ENCODE peak calls at places on chromosomes 12 and 14, in four cellular contexts. Q is left ventricle myocardium inferior, B is GM13977, H is Caco-2. D is an unnamed sample.

GRCh38 chr12:53063708-53064612 is 14.1 kb downstream of the TNS2 start:
- DNase-seq in Q (peak), B (no peak), H (peak), D (no peak)

GRCh38 chr12:57135939-57136338 is 7.7 kb downstream of the LRP1 start:
- DNase-seq in Q (peak), B (no peak), H (no peak), D (no peak)

GRCh38 chr12:101407054-101407437 is 526 bp downstream of the ARL1 start:
- DNase-seq in Q (no peak), B (peak), H (no peak), D (no peak)

GRCh38 chr12:75478395-75478794 is 2.2 kb upstream of the GLIPR1 start:
- DNase-seq in Q (no peak), B (peak), H (no peak), D (no peak)

GRCh38 chr12:14774944-14775651 is 28.2 kb downstream of the WBP11 start:
- DNase-seq in Q (peak), B (no peak), H (peak), D (peak)

GRCh38 chr12:89064780-89065179 is 287.5 kb downstream of the DUSP6 start:
- DNase-seq in Q (no peak), B (no peak), H (no peak), D (no peak)

GRCh38 chr12:43921666-43922337 is 85.9 kb downstream of the TMEM117 start:
- DNase-seq in Q (no peak), B (no peak), H (no peak), D (no peak)

GRCh38 chr12:69620921-69621320 is 10.2 kb upstream of the LRRC10 start:
- DNase-seq in Q (no peak), B (no peak), H (no peak), D (no peak)

GRCh38 chr12:106588771-106589170 is 6.0 kb downstream of the RFX4 start:
- DNase-seq in Q (no peak), B (no peak), H (no peak), D (no peak)

GRCh38 chr12:112380663-112381420 is 1.4 kb downstream of the HECTD4 start:
- DNase-seq in Q (no peak), B (no peak), H (no peak), D (peak)

GRCh38 chr14:33956640-33957039 is 5.8 kb upstream of the EGLN3 start:
- DNase-seq in Q (no peak), B (no peak), H (no peak), D (no peak)

GRCh38 chr12:65810036-65810435 is 14.2 kb upstream of the HMGA2 start:
- DNase-seq in Q (no peak), B (no peak), H (no peak), D (no peak)

GRCh38 chr12:115351513-115352077 is 667.6 kb upstream of the TBX3 start:
- DNase-seq in Q (no peak), B (no peak), H (no peak), D (no peak)

GRCh38 chr14:73364559-73364958 is 93.8 kb downstream of the NUMB start:
- DNase-seq in Q (no peak), B (no peak), H (no peak), D (no peak)

GRCh38 chr12:48861111-48861510 is 4.6 kb downstream of the RND1 start:
- DNase-seq in Q (no peak), B (no peak), H (no peak), D (no peak)

GRCh38 chr14:51873221-51873893 is 12.9 kb downstream of the GNG2 start:
- DNase-seq in Q (no peak), B (peak), H (no peak), D (no peak)

GRCh38 chr12:5210918-5211290 is 167.2 kb downstream of the KCNA5 start:
- DNase-seq in Q (no peak), B (no peak), H (no peak), D (no peak)

GRCh38 chr12:5210179-5210917 is 166.7 kb downstream of the KCNA5 start:
- DNase-seq in Q (no peak), B (no peak), H (no peak), D (no peak)

GRCh38 chr12:5217936-5218335 is 174.3 kb downstream of the KCNA5 start:
- DNase-seq in Q (no peak), B (no peak), H (no peak), D (no peak)

DNA sequence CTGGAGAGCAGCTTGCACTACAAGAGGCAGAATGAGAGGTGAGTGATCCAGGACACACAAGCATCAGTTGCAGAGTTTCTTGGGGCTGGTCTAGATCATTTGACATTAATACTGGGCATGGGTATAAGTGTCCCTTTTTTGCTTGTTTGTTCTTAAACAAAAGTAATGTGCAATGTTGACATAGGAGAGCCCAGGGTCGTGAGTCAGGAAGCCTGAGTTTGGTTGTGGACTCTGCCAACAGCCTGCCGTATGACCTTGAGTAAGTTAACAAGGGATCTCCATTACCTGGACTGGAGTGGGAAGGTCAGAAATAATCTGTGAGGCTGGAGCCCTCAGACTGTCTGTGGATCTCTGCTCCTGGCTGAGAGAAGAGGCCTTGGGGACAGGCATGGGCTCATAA is 170.3 kb downstream of the KCNA5 start:
- DNase-seq in Q (no peak), B (no peak), H (no peak), D (no peak)
- TF ChIP-seq CTCF in Q (no peak), B (no peak), H (no peak), D (no peak)

DNA sequence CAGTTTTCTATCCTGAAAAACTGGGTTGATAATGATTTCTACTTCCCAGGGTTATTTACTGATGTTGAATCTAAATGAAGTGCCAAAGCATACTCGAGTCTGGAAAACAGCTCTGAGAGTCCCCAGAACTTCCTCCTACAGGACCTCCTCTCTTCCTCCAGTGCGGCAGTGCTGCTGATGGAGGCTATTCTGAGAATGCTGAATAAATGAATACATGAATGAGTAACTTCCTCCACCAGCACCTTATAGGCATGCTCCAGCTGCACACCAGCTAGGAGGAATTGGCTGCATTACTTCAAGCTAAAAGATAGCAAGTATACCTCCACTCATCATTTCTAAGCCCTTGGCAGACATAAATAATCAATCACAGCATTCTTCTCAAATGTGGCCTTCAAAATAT is 448.8 kb upstream of the CCDC196 start:
- DNase-seq in Q (no peak), B (no peak), H (no peak), D (no peak)
- TF ChIP-seq CTCF in Q (no peak), B (no peak), H (no peak), D (no peak)

GRCh38 chr12:54138219-54138618 is 50.6 kb downstream of the SMUG1 start:
- DNase-seq in Q (no peak), B (no peak), H (no peak), D (no peak)
- TF ChIP-seq CTCF in Q (no peak), B (peak), H (no peak), D (no peak)

GRCh38 chr14:37565550-37565949 is 29.5 kb downstream of the FOXA1 start:
- DNase-seq in Q (no peak), B (no peak), H (no peak), D (no peak)
- TF ChIP-seq CTCF in Q (no peak), B (no peak), H (peak), D (peak)

DNA sequence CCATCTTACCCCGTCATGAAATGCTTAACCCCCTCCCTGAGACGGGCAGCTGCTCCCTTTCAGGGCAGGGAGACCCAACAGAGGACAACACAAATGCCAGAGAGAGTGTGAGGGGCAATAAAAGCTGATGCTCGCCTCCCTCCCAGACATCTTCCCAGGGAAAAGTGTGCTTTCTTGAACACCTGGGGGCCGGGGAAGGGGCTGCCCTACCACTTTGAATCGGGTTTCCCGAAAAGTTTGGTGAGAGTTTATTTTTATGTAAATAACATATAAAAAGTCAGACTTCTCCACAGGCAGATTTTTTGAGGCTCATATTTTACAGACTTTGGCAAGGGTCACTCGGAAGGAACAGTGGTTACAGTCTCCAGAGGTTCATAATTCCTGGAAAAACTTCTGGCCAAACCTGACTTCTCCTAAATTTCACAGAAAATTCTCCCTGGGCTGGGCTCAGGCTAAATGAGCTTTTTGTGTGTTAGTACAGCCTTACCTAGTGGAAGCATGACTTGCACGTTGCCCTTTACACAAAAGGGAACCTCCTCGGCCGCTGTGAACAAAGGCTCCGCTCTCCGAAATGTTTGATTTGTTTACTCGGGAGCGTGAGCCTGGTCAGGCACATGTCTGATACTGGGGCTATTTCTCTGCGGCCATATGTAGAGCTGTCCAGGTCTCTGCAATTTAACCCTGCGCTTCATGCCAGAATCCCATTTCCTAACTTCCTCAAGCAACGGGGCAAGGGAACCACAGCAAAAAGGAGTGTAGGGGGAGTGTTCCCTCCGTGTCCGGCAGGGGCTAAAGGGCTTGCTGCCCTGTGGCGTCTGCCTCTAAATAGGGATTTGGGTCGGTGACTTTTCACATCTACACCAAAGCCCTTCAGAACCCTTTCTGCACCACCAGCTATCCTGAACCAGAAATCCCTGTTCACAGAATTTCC is 3.4 kb downstream of the RTL1 start:
- DNase-seq in Q (no peak), B (peak), H (no peak), D (peak)
- TF ChIP-seq CTCF in Q (no peak), B (no peak), H (no peak), D (peak)

DNA sequence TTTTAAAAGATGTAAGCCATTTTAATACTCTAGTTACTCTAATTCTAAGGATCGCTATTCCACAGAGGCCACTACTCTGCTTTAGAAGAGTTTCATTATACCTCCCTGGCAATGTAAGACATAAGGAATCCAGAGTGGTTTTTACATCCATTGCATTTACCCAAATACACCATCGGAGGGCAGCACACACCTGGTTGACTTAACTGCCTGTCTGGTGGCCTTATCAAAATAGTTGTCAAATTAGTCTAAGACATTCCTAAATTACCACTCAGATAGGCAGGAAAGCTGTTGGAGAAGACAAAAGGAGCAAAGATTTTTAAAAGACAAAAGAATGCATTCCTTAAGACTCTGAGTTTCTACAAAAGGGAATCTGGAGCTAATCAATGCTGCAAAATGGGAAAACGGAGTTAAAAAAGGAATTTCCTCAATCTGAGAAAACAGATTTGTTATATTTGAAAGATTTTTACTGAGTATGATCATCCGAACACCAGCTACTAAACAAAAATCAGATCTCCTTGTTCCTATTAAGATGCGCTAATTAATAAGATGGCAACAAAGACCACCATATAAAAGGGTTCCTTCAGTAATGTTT is 33.8 kb upstream of the FGD4 start:
- DNase-seq in Q (peak), B (peak), H (peak), D (peak)
- TF ChIP-seq CTCF in Q (peak), B (peak), H (peak), D (peak)

DNA sequence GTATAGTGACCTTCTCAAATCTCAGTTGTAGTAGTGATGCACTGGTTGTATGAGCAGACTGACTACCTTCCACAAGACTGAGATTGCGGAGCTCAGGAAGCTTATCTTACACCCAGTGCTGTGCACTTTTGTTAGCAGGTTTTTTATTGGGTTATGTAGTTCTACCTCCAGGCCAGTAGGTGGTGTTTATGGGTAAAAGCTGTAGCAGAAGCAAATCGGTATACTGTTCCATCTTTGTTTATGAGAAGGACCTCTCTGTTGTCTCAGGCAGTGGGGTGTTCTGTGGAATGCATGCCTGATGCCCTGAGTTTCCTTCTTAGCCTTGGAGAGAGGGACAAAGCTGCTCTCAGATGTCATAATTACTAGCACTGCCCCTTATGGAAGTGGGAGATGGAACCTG is 217.8 kb downstream of the LRFN5 start:
- DNase-seq in Q (no peak), B (no peak), H (no peak), D (no peak)
- TF ChIP-seq CTCF in Q (no peak), B (no peak), H (peak), D (peak)

D was measured in endothelial cell.